ENCODE peak calls at places on chromosomes 4 and X, in ten cellular contexts. K, G, S, L, J, N, F, X, C and T are unnamed samples.
A peak's percentile ranks its signal among the peaks of the same experiment; 100 is the strongest.

GRCh38 chrX:40096395-40097091 is 1.2 kb downstream of the BCOR start:
- DNase-seq in F (no peak), J (no peak), N (no peak), S (no peak), K (no peak), X (peak; percentile 49), L (peak; percentile 56), C (peak; percentile 70), G (no peak), T (no peak)

GRCh38 chr4:19521151-19521550 is 730.6 kb upstream of the SLIT2 start:
- DNase-seq in K (no peak), X (no peak), J (no peak), C (no peak), F (no peak), N (no peak), G (no peak), S (no peak), L (no peak), T (no peak)

GRCh38 chr4:78644744-78645330 is 93.3 kb downstream of the ANXA3 start:
- DNase-seq in K (peak; percentile 85), J (no peak), F (no peak), X (peak; percentile 7), G (peak; percentile 16), L (peak; percentile 76), S (peak; percentile 67), N (peak; percentile 43), C (peak; percentile 33), T (peak; percentile 22)

GRCh38 chrX:117059848-117060247 is 597.1 kb upstream of the CT83 start:
- DNase-seq in K (no peak), N (no peak), X (no peak), C (no peak), G (no peak), F (no peak), L (no peak), J (no peak), S (no peak), T (no peak)

GRCh38 chrX:107758231-107758766 is 17.3 kb downstream of the TSC22D3 start:
- DNase-seq in K (no peak), S (no peak), C (no peak), X (no peak), F (no peak), J (no peak), N (no peak), G (no peak), L (no peak), T (no peak)

GRCh38 chr4:3867403-3868100 is 101.4 kb downstream of the ADRA2C start:
- DNase-seq in N (no peak), J (no peak), L (no peak), X (no peak), K (no peak), S (no peak), C (no peak), F (no peak), G (no peak), T (no peak)

GRCh38 chr4:8117278-8117682 is 41.3 kb downstream of the ABLIM2 start:
- DNase-seq in X (no peak), K (peak; percentile 37), L (peak; percentile 81), F (no peak), J (no peak), N (no peak), C (peak; percentile 11), G (no peak), S (peak; percentile 61), T (peak; percentile 39)

GRCh38 chr4:7650606-7651400 is 216.1 kb upstream of the PSAPL1 start:
- DNase-seq in N (no peak), L (no peak), X (no peak), S (peak; percentile 52), F (no peak), K (no peak), C (no peak), J (no peak), G (no peak), T (no peak)

GRCh38 chrX:106931831-106932491 is 11.8 kb downstream of the CLDN2 start:
- DNase-seq in S (no peak), K (no peak), X (no peak), L (no peak), F (no peak), J (no peak), G (no peak), C (no peak), N (no peak), T (no peak)

GRCh38 chrX:117096528-117096927 is 633.8 kb upstream of the CT83 start:
- DNase-seq in G (no peak), J (no peak), L (no peak), F (no peak), N (no peak), X (no peak), C (no peak), S (no peak), K (no peak), T (no peak)

GRCh38 chr4:121726642-121727268 is 30.0 kb upstream of the ANXA5 start:
- DNase-seq in F (no peak), X (no peak), S (peak; percentile 78), G (peak; percentile 2), K (peak; percentile 78), J (no peak), C (peak; percentile 4), N (no peak), L (no peak), T (peak; percentile 23)

GRCh38 chr4:143186634-143187033 is 1.9 kb downstream of the USP38 start:
- DNase-seq in J (no peak), X (no peak), N (no peak), L (peak; percentile 19), G (no peak), K (peak; percentile 25), S (no peak), F (no peak), C (no peak), T (no peak)

GRCh38 chr4:99655315-99656081 is 2.1 kb downstream of the C4orf54 start:
- DNase-seq in L (no peak), J (peak; percentile 4), X (no peak), G (no peak), K (peak; percentile 91), N (no peak), F (no peak), S (peak; percentile 38), C (no peak), T (no peak)

GRCh38 chrX:45750639-45751038 is 550.0 kb upstream of the DIPK2B start:
- DNase-seq in G (no peak), N (no peak), X (no peak), J (no peak), K (peak; percentile 59), S (peak; percentile 50), F (no peak), L (no peak), C (no peak), T (no peak)

GRCh38 chrX:19440713-19441112 is 74.6 kb downstream of the MAP3K15 start:
- DNase-seq in F (no peak), J (peak; percentile 5), G (no peak), X (no peak), K (peak; percentile 50), S (peak; percentile 67), C (no peak), L (no peak), N (no peak), T (no peak)

GRCh38 chr4:100246697-100247096 is 56.4 kb upstream of the DDIT4L start:
- DNase-seq in S (no peak), J (no peak), C (no peak), L (no peak), G (no peak), F (no peak), X (no peak), K (no peak), N (no peak), T (no peak)

GRCh38 chr4:6901669-6902317 is 7.8 kb upstream of the TBC1D14 start:
- DNase-seq in G (no peak), L (no peak), S (no peak), X (no peak), N (no peak), J (no peak), F (no peak), K (no peak), C (no peak), T (no peak)

GRCh38 chrX:13966071-13966850 is 63.4 kb downstream of the GEMIN8 start:
- DNase-seq in N (no peak), X (no peak), C (no peak), J (no peak), F (no peak), G (no peak), S (no peak), K (no peak), L (no peak), T (no peak)

GRCh38 chr4:186554890-186555827 is at the start of gene MTNR1A:
- DNase-seq in K (no peak), J (no peak), C (no peak), S (no peak), L (peak; percentile 52), F (no peak), N (no peak), X (no peak), G (peak; percentile 66), T (no peak)

GRCh38 chr4:53943345-53944085 is 120.9 kb downstream of the CHIC2 start:
- DNase-seq in N (peak; percentile 96), G (no peak), S (peak; percentile 90), K (peak; percentile 97), X (no peak), F (no peak), L (no peak), J (no peak), C (no peak), T (no peak)

GRCh38 chr4:98557497-98557896 is 100.9 kb downstream of the TSPAN5 start:
- DNase-seq in J (peak; percentile 11), L (no peak), N (peak; percentile 23), S (peak; percentile 14), X (no peak), F (no peak), K (peak; percentile 80), C (no peak), G (no peak), T (no peak)

GRCh38 chrX:17743913-17744312 is 6.6 kb downstream of the SCML1 start:
- DNase-seq in L (no peak), J (no peak), S (peak; percentile 21), F (no peak), X (no peak), K (peak; percentile 49), N (no peak), G (no peak), C (no peak), T (no peak)

GRCh38 chr4:126603851-126604250 is 1028.9 kb upstream of the INTU start:
- DNase-seq in C (no peak), N (no peak), X (no peak), G (no peak), K (no peak), J (no peak), F (no peak), L (no peak), S (no peak), T (no peak)

GRCh38 chr4:30753316-30753715 is 33.1 kb downstream of the PCDH7 start:
- DNase-seq in L (no peak), G (no peak), X (no peak), K (peak; percentile 94), J (no peak), N (no peak), C (no peak), S (peak; percentile 31), F (no peak), T (no peak)

GRCh38 chr4:243407-243806 is 61.9 kb downstream of the ZNF732 start:
- DNase-seq in G (no peak), J (no peak), X (no peak), L (no peak), F (no peak), N (no peak), K (no peak), S (no peak), C (no peak), T (no peak)

GRCh38 chrX:43677993-43678392 is 21.9 kb downstream of the MAOA start:
- DNase-seq in S (no peak), N (no peak), C (no peak), K (no peak), J (no peak), L (peak; percentile 59), X (no peak), F (no peak), G (no peak), T (no peak)

GRCh38 chr4:38560763-38561558 is 103.0 kb upstream of the KLF3 start:
- DNase-seq in F (no peak), J (no peak), K (peak; percentile 52), S (no peak), C (no peak), N (no peak), X (no peak), L (no peak), G (no peak), T (peak; percentile 13)

GRCh38 chrX:107718156-107718621 is 57.4 kb downstream of the TSC22D3 start:
- DNase-seq in G (peak; percentile 73), F (no peak), N (peak; percentile 59), X (peak; percentile 36), K (peak; percentile 70), C (peak; percentile 77), J (no peak), L (peak; percentile 90), S (no peak), T (no peak)